ENCODE peak calls at places on chromosomes 7 and 10, in ten cellular contexts. F is heart right ventricle, H is astrocyte of the cerebellum, M is mammary epithelial cell, O is HepG2, G is foreskin fibroblast, I is Peyer's patch, K is astrocyte, Y is stomach, J is heart left ventricle. B is an unnamed sample.

GRCh38 chr10:101467286-101467770 is 113.4 kb downstream of the BTRC start:
- DNase-seq in I (no peak), Y (no peak), G (peak), M (peak), H (peak), K (peak), O (peak), J (no peak), F (no peak), B (no peak)

GRCh38 chr7:103524042-103524907 is 78.3 kb upstream of the SLC26A5 start:
- DNase-seq in M (peak), J (no peak), K (peak), O (peak), F (no peak), I (no peak), Y (no peak), G (peak), H (peak), B (no peak)

GRCh38 chr10:86314616-86315520 is 51.7 kb downstream of the GRID1 start:
- DNase-seq in M (no peak), H (no peak), O (no peak), F (no peak), K (no peak), Y (no peak), G (no peak), J (no peak), I (no peak), B (no peak)

GRCh38 chr7:80324032-80324431 is 187.8 kb downstream of the GNAT3 start:
- DNase-seq in K (peak), I (no peak), F (no peak), Y (no peak), G (peak), O (no peak), J (no peak), M (peak), H (peak), B (no peak)

GRCh38 chr10:113335603-113336002 is 217.2 kb upstream of the HABP2 start:
- DNase-seq in G (peak), M (peak), K (peak), Y (no peak), J (no peak), F (no peak), O (no peak), I (no peak), H (no peak), B (no peak)

GRCh38 chr7:18341756-18342155 is 153.8 kb upstream of the HDAC9 start:
- DNase-seq in M (no peak), I (no peak), O (no peak), G (no peak), Y (no peak), J (no peak), F (no peak), H (no peak), K (no peak), B (no peak)

GRCh38 chr10:87656431-87657072 is 3.1 kb upstream of the PAPSS2 start:
- DNase-seq in J (no peak), F (no peak), Y (no peak), H (no peak), I (no peak), K (no peak), G (peak), O (peak), M (no peak), B (no peak)

GRCh38 chr10:6162589-6163356 is 40.0 kb upstream of the PFKFB3 start:
- DNase-seq in K (no peak), J (peak), H (no peak), F (no peak), Y (no peak), G (peak), O (no peak), M (no peak), I (no peak), B (no peak)

GRCh38 chr7:94296886-94297285 is 97.8 kb upstream of the COL1A2 start:
- DNase-seq in F (no peak), H (no peak), I (no peak), M (no peak), K (no peak), Y (no peak), G (peak), J (no peak), O (no peak), B (no peak)

GRCh38 chr10:116740971-116741370 is 1.4 kb downstream of the HSPA12A start:
- DNase-seq in I (no peak), O (no peak), H (no peak), Y (no peak), M (no peak), K (no peak), G (no peak), J (no peak), F (no peak), B (no peak)

GRCh38 chr7:24024689-24025088 is 259.3 kb upstream of the NPY start:
- DNase-seq in K (no peak), H (no peak), M (no peak), J (no peak), Y (no peak), O (no peak), F (no peak), I (no peak), G (peak), B (no peak)

GRCh38 chr10:84291389-84291788 is 37.0 kb upstream of the CCSER2 start:
- DNase-seq in O (peak), H (peak), G (peak), M (peak), I (no peak), J (no peak), Y (no peak), K (peak), F (no peak), B (no peak)

GRCh38 chr7:79604841-79605240 is 151.4 kb upstream of the MAGI2 start:
- DNase-seq in J (no peak), I (no peak), H (no peak), Y (no peak), G (no peak), F (no peak), O (no peak), M (no peak), K (no peak), B (no peak)

GRCh38 chr10:75355706-75356105 is 45.9 kb downstream of the ZNF503 start:
- DNase-seq in I (no peak), H (no peak), K (no peak), J (no peak), M (peak), F (no peak), G (peak), Y (no peak), O (no peak), B (no peak)

GRCh38 chr7:158512869-158513268 is 74.8 kb downstream of the PTPRN2 start:
- DNase-seq in F (no peak), K (no peak), J (no peak), O (no peak), I (no peak), G (no peak), M (no peak), H (no peak), Y (no peak), B (no peak)

GRCh38 chr7:3095046-3095445 is 51.4 kb upstream of the CARD11 start:
- DNase-seq in K (no peak), J (peak), O (no peak), I (peak), G (no peak), H (no peak), F (no peak), Y (no peak), M (no peak), B (no peak)

GRCh38 chr7:23277359-23277989 is 21.7 kb upstream of the MALSU1 start:
- DNase-seq in K (peak), G (peak), M (peak), Y (no peak), I (no peak), F (no peak), J (no peak), O (peak), H (peak), B (no peak)

GRCh38 chr7:83472376-83472775 is 176.6 kb downstream of the SEMA3E start:
- DNase-seq in K (no peak), F (no peak), I (no peak), O (no peak), H (no peak), G (no peak), Y (no peak), M (no peak), J (no peak), B (no peak)

GRCh38 chr10:13893926-13894325 is 307.2 kb downstream of the PRPF18 start:
- DNase-seq in Y (no peak), H (no peak), O (no peak), M (peak), J (no peak), I (no peak), K (peak), G (peak), F (no peak), B (no peak)

GRCh38 chr10:71150811-71151210 is 61.6 kb upstream of the UNC5B start:
- DNase-seq in H (no peak), Y (no peak), F (no peak), K (no peak), I (no peak), O (no peak), M (no peak), J (no peak), G (no peak), B (no peak)

GRCh38 chr7:159065151-159065550 is 79.5 kb downstream of the VIPR2 start:
- DNase-seq in J (peak), Y (no peak), H (no peak), O (no peak), F (peak), M (no peak), G (no peak), K (no peak), I (no peak), B (no peak)

GRCh38 chr7:7554647-7555575 is 11.8 kb upstream of the MIOS start:
- DNase-seq in M (no peak), F (no peak), O (no peak), H (no peak), K (no peak), I (no peak), J (no peak), Y (no peak), G (no peak), B (no peak)

GRCh38 chr7:128221929-128222403 is 19.1 kb upstream of the LEP start:
- DNase-seq in G (peak), O (no peak), J (no peak), F (no peak), M (peak), I (no peak), Y (no peak), K (peak), H (no peak), B (no peak)

GRCh38 chr10:4372601-4373000 is 453.4 kb upstream of the AKR1E2 start:
- DNase-seq in H (peak), K (peak), M (no peak), F (no peak), Y (no peak), J (no peak), G (peak), I (no peak), O (no peak), B (no peak)

GRCh38 chr10:100740476-100741341 is 4.7 kb upstream of the PAX2 start:
- DNase-seq in G (no peak), F (no peak), H (no peak), K (no peak), O (no peak), J (no peak), I (no peak), Y (no peak), M (no peak), B (no peak)

GRCh38 chr10:18650618-18651017 is 769 bp downstream of the NSUN6 start:
- DNase-seq in I (no peak), J (no peak), F (no peak), G (no peak), K (no peak), M (no peak), Y (no peak), H (no peak), O (no peak), B (no peak)

GRCh38 chr7:20219446-20220292 is 2.5 kb upstream of the MACC1 start:
- DNase-seq in Y (peak), G (peak), M (peak), O (peak), I (peak), H (peak), J (peak), F (peak), K (peak), B (peak)

GRCh38 chr10:79098596-79099015 is 29.8 kb downstream of the ZMIZ1 start:
- DNase-seq in O (no peak), F (no peak), M (no peak), K (peak), Y (no peak), H (no peak), I (peak), J (no peak), G (peak), B (no peak)

GRCh38 chr7:25031432-25031831 is 51.5 kb upstream of the OSBPL3 start:
- DNase-seq in K (no peak), O (peak), M (peak), F (no peak), G (no peak), Y (no peak), H (peak), J (no peak), I (no peak), B (no peak)

GRCh38 chr7:128878226-128879105 is 15.8 kb downstream of the ATP6V1F start:
- DNase-seq in I (no peak), Y (no peak), O (no peak), J (no peak), H (no peak), M (no peak), K (no peak), F (no peak), G (no peak), B (no peak)

GRCh38 chr10:31554556-31554955 is 235.5 kb downstream of the ZEB1 start:
- DNase-seq in Y (no peak), G (peak), O (no peak), K (peak), F (no peak), J (no peak), M (peak), I (no peak), H (peak), B (no peak)

GRCh38 chr7:75914169-75914654 is 743 bp upstream of the POR start:
- DNase-seq in G (no peak), J (peak), H (no peak), Y (no peak), F (no peak), K (no peak), O (no peak), I (no peak), M (no peak), B (no peak)

GRCh38 chr7:75914655-75915415 is at the start of gene POR:
- DNase-seq in G (peak), O (peak), K (peak), I (peak), M (peak), F (peak), Y (peak), J (peak), H (peak), B (peak)

GRCh38 chr7:75916259-75916658 is 1.3 kb downstream of the POR start:
- DNase-seq in J (no peak), G (no peak), M (no peak), I (no peak), H (no peak), O (no peak), F (no peak), K (no peak), Y (no peak), B (no peak)

GRCh38 chr7:75915416-75916156 is 631 bp downstream of the POR start:
- DNase-seq in O (peak), Y (peak), I (no peak), M (no peak), G (peak), F (peak), H (no peak), J (peak), K (no peak), B (no peak)

DNA sequence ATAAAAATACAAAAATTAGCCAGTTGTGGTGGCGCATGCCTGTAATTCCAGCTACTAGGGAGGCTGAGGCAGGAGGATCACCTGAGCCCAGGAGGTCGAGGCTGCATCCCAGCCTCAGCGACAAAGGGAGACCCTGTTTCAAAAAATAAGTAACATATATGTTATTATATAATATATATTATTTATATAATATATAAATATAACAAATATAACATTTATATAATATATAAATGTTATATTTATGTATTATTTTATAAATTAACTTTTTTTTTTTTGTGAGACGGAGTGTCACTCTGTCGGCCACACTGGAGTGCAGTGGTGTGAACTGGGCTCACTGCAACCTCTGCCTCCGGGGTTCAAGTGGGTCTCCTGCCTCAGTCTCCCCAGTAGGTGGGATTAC is 1.5 kb upstream of the POR start:
- DNase-seq in H (no peak), J (no peak), F (no peak), I (no peak), G (no peak), M (no peak), Y (no peak), K (no peak), O (no peak), B (no peak)
- H3K4me3 ChIP-seq in H (no peak), J (no peak), F (no peak), I (no peak), G (no peak), M (no peak), Y (peak), K (no peak), O (no peak), B (no peak)

DNA sequence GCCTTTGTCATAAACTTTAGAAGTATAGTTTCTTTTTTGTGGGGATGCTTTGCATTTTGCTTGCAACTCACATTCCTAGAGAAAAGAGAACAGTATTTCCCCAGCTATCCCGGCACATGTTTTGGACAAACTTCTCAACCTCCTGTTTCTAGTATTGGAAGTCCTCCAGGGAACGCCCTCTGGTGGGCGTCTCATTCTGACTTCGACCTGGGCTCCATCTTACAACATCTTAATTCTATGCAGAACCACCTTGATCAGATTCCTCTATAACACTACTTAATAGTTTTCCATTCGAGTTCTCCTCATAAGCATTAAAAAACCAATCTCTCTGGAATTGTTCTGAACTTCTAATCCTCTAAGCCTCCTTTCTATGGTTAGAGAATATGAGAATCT is 139.5 kb upstream of the FZD8 start:
- DNase-seq in O (peak), J (no peak), Y (no peak), K (no peak), M (no peak), I (no peak), F (no peak), H (no peak), G (peak), B (no peak)
- TF ChIP-seq CTCF in O (peak), J (peak), Y (no peak), K (peak), M (no peak), I (peak), F (peak), H (peak), G (no peak), B (no peak)

GRCh38 chr7:99389772-99390171 is 15.2 kb downstream of the ARPC1B start:
- DNase-seq in G (no peak), F (no peak), J (no peak), O (no peak), Y (no peak), K (no peak), I (no peak), M (no peak), H (no peak), B (no peak)

GRCh38 chr7:99390941-99391602 is 16.5 kb downstream of the ARPC1B start:
- DNase-seq in Y (no peak), H (no peak), O (no peak), J (no peak), I (no peak), F (no peak), K (no peak), M (no peak), G (no peak), B (no peak)

GRCh38 chr7:99386584-99387238 is 12.2 kb downstream of the ARPC1B start:
- DNase-seq in I (no peak), O (peak), G (peak), H (no peak), K (no peak), J (no peak), M (no peak), Y (no peak), F (no peak), B (no peak)

GRCh38 chr7:99385564-99385963 is 11.0 kb downstream of the ARPC1B start:
- DNase-seq in F (no peak), Y (no peak), I (no peak), K (no peak), J (no peak), G (no peak), H (no peak), M (no peak), O (no peak), B (no peak)

DNA sequence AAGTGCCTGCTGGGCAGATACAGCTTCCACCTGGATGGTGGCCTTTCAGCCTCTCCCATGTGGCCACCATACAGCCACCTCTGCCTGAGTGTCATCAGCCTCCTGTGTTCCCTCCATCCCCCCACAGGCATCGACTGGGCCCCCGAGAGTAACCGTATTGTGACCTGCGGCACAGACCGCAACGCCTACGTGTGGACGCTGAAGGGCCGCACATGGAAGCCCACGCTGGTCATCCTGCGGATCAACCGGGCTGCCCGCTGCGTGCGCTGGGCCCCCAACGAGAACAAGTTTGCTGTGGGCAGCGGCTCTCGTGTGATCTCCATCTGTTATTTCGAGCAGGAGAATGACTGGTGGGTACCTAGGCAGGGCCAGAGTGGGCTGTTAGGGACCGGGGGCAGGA is 13.4 kb downstream of the ARPC1B start:
- DNase-seq in F (no peak), Y (no peak), G (no peak), H (no peak), J (no peak), I (no peak), M (no peak), O (no peak), K (no peak), B (no peak)
- H3K4me3 ChIP-seq in F (no peak), Y (no peak), G (no peak), H (no peak), J (no peak), I (no peak), M (no peak), O (no peak), K (no peak), B (no peak)

DNA sequence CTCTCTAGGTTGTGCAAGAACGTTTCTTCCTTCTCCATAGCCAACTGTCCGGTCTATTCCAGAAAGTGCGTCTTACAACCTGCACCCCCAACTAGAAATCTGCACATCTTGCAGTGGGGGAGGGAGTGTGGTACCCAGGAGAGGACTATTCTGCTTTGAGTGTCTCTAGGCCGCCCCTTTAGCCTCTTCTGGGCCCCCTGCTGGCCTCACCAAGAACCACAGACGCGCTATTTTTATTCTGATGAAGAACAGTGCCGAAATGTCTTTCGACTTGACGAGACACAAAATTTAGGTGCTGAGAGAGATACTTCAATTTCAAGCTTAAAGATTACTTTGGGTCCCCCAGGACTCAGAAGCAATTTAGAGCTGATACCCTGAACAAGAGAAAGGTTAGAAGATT is 1.0 kb downstream of the CNPY1 start:
- DNase-seq in I (no peak), H (no peak), F (no peak), Y (no peak), G (no peak), J (no peak), M (no peak), K (no peak), O (no peak), B (no peak)
- TF ChIP-seq CTCF in I (no peak), H (no peak), F (no peak), Y (no peak), G (no peak), J (no peak), M (peak), K (no peak), O (no peak), B (no peak)

GRCh38 chr10:373015-373414 is 237.8 kb downstream of the ZMYND11 start:
- DNase-seq in I (no peak), F (no peak), K (peak), O (peak), M (no peak), J (no peak), G (peak), H (peak), Y (no peak), B (no peak)
- H3K4me3 ChIP-seq in I (no peak), F (no peak), K (no peak), O (no peak), M (no peak), J (no peak), G (no peak), H (no peak), Y (no peak), B (no peak)

GRCh38 chr10:118802126-118802793 is 47.5 kb upstream of the CACUL1 start:
- DNase-seq in Y (peak), J (no peak), K (no peak), H (no peak), M (no peak), I (no peak), O (no peak), F (no peak), G (no peak), B (no peak)

GRCh38 chr10:118804262-118804773 is 49.5 kb upstream of the CACUL1 start:
- DNase-seq in I (no peak), G (no peak), M (no peak), Y (no peak), H (no peak), O (no peak), K (no peak), F (no peak), J (no peak), B (no peak)

GRCh38 chr10:118798186-118798811 is 43.5 kb upstream of the CACUL1 start:
- DNase-seq in K (peak), G (peak), O (no peak), M (peak), J (no peak), I (no peak), H (peak), F (no peak), Y (no peak), B (no peak)

GRCh38 chr10:118799779-118800178 is 45.0 kb upstream of the CACUL1 start:
- DNase-seq in G (peak), K (peak), M (peak), J (no peak), F (no peak), Y (no peak), I (no peak), H (peak), O (no peak), B (no peak)

GRCh38 chr10:118800920-118801319 is 46.1 kb upstream of the CACUL1 start:
- DNase-seq in H (no peak), Y (peak), F (no peak), I (no peak), G (peak), J (no peak), K (no peak), O (peak), M (peak), B (no peak)
- TF ChIP-seq CTCF in H (peak), Y (peak), F (peak), I (peak), G (peak), J (peak), K (no peak), O (peak), M (peak), B (peak)

B was measured in lung.